ENCODE peak calls at places on chromosome 4, in nine cellular contexts. One of them, this sample, is unnamed.

GRCh38 chr4:5827108-5828004 is 65.5 kb downstream of the CRMP1 start:
- DNase-seq in HTR-8/SVneo: no peak
- DNase-seq in CD8-positive, alpha-beta memory T cell: no peak
- DNase-seq in globus pallidus: no peak
- DNase-seq in NCI-H345: no peak
- DNase-seq in activated CD8-positive, alpha-beta memory T cell treated with anti-CD3 and anti-CD28 coated beads for 48 hours: no peak
- DNase-seq in tibial artery: no peak
- DNase-seq in HL-60: no peak
- DNase-seq in heart right ventricle: no peak
- DNase-seq in this sample: no peak

GRCh38 chr4:62709618-62710252 is 1509.6 kb downstream of the ADGRL3 start:
- DNase-seq in HTR-8/SVneo: peak
- DNase-seq in globus pallidus: peak
- DNase-seq in HL-60: peak
- DNase-seq in NCI-H345: peak
- DNase-seq in heart right ventricle: no peak
- DNase-seq in activated CD8-positive, alpha-beta memory T cell treated with anti-CD3 and anti-CD28 coated beads for 48 hours: no peak
- DNase-seq in tibial artery: no peak
- DNase-seq in CD8-positive, alpha-beta memory T cell: no peak
- DNase-seq in this sample: no peak

GRCh38 chr4:26893491-26893890 is 32.9 kb downstream of the STIM2 start:
- DNase-seq in NCI-H345: no peak
- DNase-seq in HTR-8/SVneo: no peak
- DNase-seq in heart right ventricle: no peak
- DNase-seq in globus pallidus: no peak
- DNase-seq in CD8-positive, alpha-beta memory T cell: no peak
- DNase-seq in activated CD8-positive, alpha-beta memory T cell treated with anti-CD3 and anti-CD28 coated beads for 48 hours: no peak
- DNase-seq in HL-60: no peak
- DNase-seq in tibial artery: no peak
- DNase-seq in this sample: peak

GRCh38 chr4:175371091-175371490 is 441.0 kb downstream of the GPM6A start:
- DNase-seq in activated CD8-positive, alpha-beta memory T cell treated with anti-CD3 and anti-CD28 coated beads for 48 hours: no peak
- DNase-seq in NCI-H345: no peak
- DNase-seq in tibial artery: no peak
- DNase-seq in HL-60: no peak
- DNase-seq in HTR-8/SVneo: no peak
- DNase-seq in heart right ventricle: no peak
- DNase-seq in globus pallidus: no peak
- DNase-seq in CD8-positive, alpha-beta memory T cell: no peak
- DNase-seq in this sample: no peak

GRCh38 chr4:173521474-173522159 is 8.4 kb downstream of the HAND2 start:
- DNase-seq in NCI-H345: no peak
- DNase-seq in HTR-8/SVneo: no peak
- DNase-seq in heart right ventricle: no peak
- DNase-seq in globus pallidus: no peak
- DNase-seq in tibial artery: peak
- DNase-seq in HL-60: no peak
- DNase-seq in activated CD8-positive, alpha-beta memory T cell treated with anti-CD3 and anti-CD28 coated beads for 48 hours: no peak
- DNase-seq in CD8-positive, alpha-beta memory T cell: no peak
- DNase-seq in this sample: no peak

GRCh38 chr4:120228086-120228485 is 161.4 kb upstream of the MAD2L1 start:
- DNase-seq in tibial artery: no peak
- DNase-seq in HL-60: no peak
- DNase-seq in globus pallidus: no peak
- DNase-seq in HTR-8/SVneo: no peak
- DNase-seq in heart right ventricle: no peak
- DNase-seq in NCI-H345: no peak
- DNase-seq in CD8-positive, alpha-beta memory T cell: no peak
- DNase-seq in activated CD8-positive, alpha-beta memory T cell treated with anti-CD3 and anti-CD28 coated beads for 48 hours: no peak
- DNase-seq in this sample: no peak

GRCh38 chr4:92501456-92501855 is 197.7 kb downstream of the GRID2 start:
- DNase-seq in NCI-H345: no peak
- DNase-seq in heart right ventricle: no peak
- DNase-seq in HL-60: no peak
- DNase-seq in globus pallidus: no peak
- DNase-seq in CD8-positive, alpha-beta memory T cell: no peak
- DNase-seq in tibial artery: no peak
- DNase-seq in activated CD8-positive, alpha-beta memory T cell treated with anti-CD3 and anti-CD28 coated beads for 48 hours: no peak
- DNase-seq in HTR-8/SVneo: no peak
- DNase-seq in this sample: no peak

GRCh38 chr4:189032939-189033338 is 893.7 kb downstream of the TRIML1 start:
- DNase-seq in CD8-positive, alpha-beta memory T cell: no peak
- DNase-seq in heart right ventricle: no peak
- DNase-seq in globus pallidus: no peak
- DNase-seq in NCI-H345: no peak
- DNase-seq in HTR-8/SVneo: no peak
- DNase-seq in tibial artery: no peak
- DNase-seq in HL-60: no peak
- DNase-seq in activated CD8-positive, alpha-beta memory T cell treated with anti-CD3 and anti-CD28 coated beads for 48 hours: no peak
- DNase-seq in this sample: no peak

GRCh38 chr4:117134386-117134785 is 49.0 kb upstream of the TRAM1L1 start:
- DNase-seq in globus pallidus: peak
- DNase-seq in NCI-H345: peak
- DNase-seq in heart right ventricle: no peak
- DNase-seq in tibial artery: no peak
- DNase-seq in activated CD8-positive, alpha-beta memory T cell treated with anti-CD3 and anti-CD28 coated beads for 48 hours: no peak
- DNase-seq in HTR-8/SVneo: peak
- DNase-seq in CD8-positive, alpha-beta memory T cell: no peak
- DNase-seq in HL-60: peak
- DNase-seq in this sample: no peak

GRCh38 chr4:41935652-41936021 is 408 bp downstream of the TMEM33 start:
- DNase-seq in activated CD8-positive, alpha-beta memory T cell treated with anti-CD3 and anti-CD28 coated beads for 48 hours: no peak
- DNase-seq in NCI-H345: no peak
- DNase-seq in globus pallidus: no peak
- DNase-seq in tibial artery: no peak
- DNase-seq in heart right ventricle: no peak
- DNase-seq in CD8-positive, alpha-beta memory T cell: no peak
- DNase-seq in HL-60: peak
- DNase-seq in HTR-8/SVneo: no peak
- DNase-seq in this sample: no peak

This sample was measured in AG09319.